ENCODE peak calls at places on chromosome 17, in eight cellular contexts. D is heart left ventricle, M is mucosa of descending colon, V is GM10248, G is RWPE1, C is fibroblast of the aortic adventitia, P is thoracic aorta, S is choroid plexus epithelial cell. H is an unnamed sample.

GRCh38 chr17:64741038-64741641 is 79.0 kb upstream of the SMURF2 start:
- DNase-seq in S (peak), C (peak), P (no peak), G (no peak), M (no peak), D (no peak), V (no peak), H (no peak)

GRCh38 chr17:57732062-57732461 is 13.0 kb downstream of the CCDC182 start:
- DNase-seq in C (no peak), D (no peak), M (no peak), G (no peak), P (no peak), V (no peak), S (no peak), H (no peak)

GRCh38 chr17:80471922-80472321 is 4.5 kb downstream of the NPTX1 start:
- DNase-seq in G (no peak), P (no peak), S (no peak), C (no peak), M (no peak), D (no peak), V (no peak), H (no peak)

GRCh38 chr17:72575542-72576233 is 454.9 kb downstream of the SOX9 start:
- DNase-seq in V (no peak), P (no peak), C (no peak), D (no peak), S (no peak), G (no peak), M (no peak), H (no peak)

GRCh38 chr17:32388613-32389459 is 38.9 kb downstream of the ZNF207 start:
- DNase-seq in C (no peak), V (no peak), P (no peak), G (no peak), M (no peak), D (no peak), S (peak), H (no peak)

GRCh38 chr17:15260376-15261062 is 4.6 kb downstream of the PMP22 start:
- DNase-seq in P (peak), G (peak), V (peak), D (peak), C (peak), M (peak), S (peak), H (peak)

GRCh38 chr17:56815711-56816110 is 18.0 kb downstream of the C17orf67 start:
- DNase-seq in S (peak), P (no peak), G (no peak), M (no peak), V (no peak), D (no peak), C (peak), H (no peak)

GRCh38 chr17:81139965-81140364 is 25.3 kb upstream of the PVALEF start:
- DNase-seq in V (no peak), C (no peak), D (no peak), G (no peak), S (no peak), P (no peak), M (no peak), H (no peak)

GRCh38 chr17:76090517-76091135 is 11.6 kb downstream of the ZACN start:
- DNase-seq in S (no peak), C (no peak), V (no peak), D (no peak), M (peak), G (no peak), P (no peak), H (peak)

GRCh38 chr17:29616300-29617048 is 6.2 kb downstream of the CORO6 start:
- DNase-seq in D (no peak), V (no peak), P (no peak), C (no peak), M (peak), S (no peak), G (no peak), H (no peak)

GRCh38 chr17:79593636-79594035 is 17.2 kb downstream of the RBFOX3 start:
- DNase-seq in S (no peak), D (no peak), P (no peak), G (no peak), M (no peak), V (no peak), C (no peak), H (no peak)

GRCh38 chr17:78368854-78369495 is 9.1 kb upstream of the SOCS3 start:
- DNase-seq in S (no peak), G (no peak), M (no peak), C (no peak), P (no peak), D (no peak), V (no peak), H (no peak)

GRCh38 chr17:74872313-74873035 is at the start of gene FDXR:
- DNase-seq in D (no peak), M (no peak), G (peak), S (no peak), P (no peak), V (no peak), C (no peak), H (no peak)

GRCh38 chr17:73719588-73720071 is 75.4 kb upstream of the SDK2 start:
- DNase-seq in M (peak), S (no peak), C (no peak), D (peak), P (no peak), G (no peak), V (no peak), H (no peak)

GRCh38 chr17:45230787-45231480 is 9.2 kb downstream of the FMNL1 start:
- DNase-seq in G (no peak), M (no peak), S (peak), V (no peak), P (no peak), C (peak), D (peak), H (no peak)

GRCh38 chr17:1087381-1088241 is 90.7 kb downstream of the TIMM22 start:
- DNase-seq in S (no peak), V (no peak), P (peak), M (peak), D (peak), C (peak), G (peak), H (no peak)

GRCh38 chr17:35931794-35932419 is 1.3 kb upstream of the RDM1 start:
- DNase-seq in S (peak), P (no peak), M (no peak), G (no peak), D (no peak), C (peak), V (no peak), H (no peak)

GRCh38 chr17:39822051-39822450 is 42.1 kb downstream of the IKZF3 start:
- DNase-seq in C (no peak), V (no peak), G (no peak), M (no peak), D (no peak), S (no peak), P (no peak), H (no peak)

GRCh38 chr17:44906987-44907681 is 7.9 kb upstream of the EFTUD2 start:
- DNase-seq in D (no peak), P (no peak), C (peak), V (no peak), S (peak), M (no peak), G (no peak), H (no peak)

GRCh38 chr17:76477576-76477975 is 10.2 kb downstream of the AANAT start:
- DNase-seq in P (no peak), D (no peak), V (no peak), C (no peak), S (no peak), G (no peak), M (no peak), H (no peak)

GRCh38 chr17:38728290-38728831 is 1.8 kb upstream of the CISD3 start:
- DNase-seq in G (no peak), M (no peak), C (no peak), V (no peak), D (no peak), P (no peak), S (no peak), H (no peak)

GRCh38 chr17:31266042-31266441 is 31.0 kb downstream of the OMG start:
- DNase-seq in S (peak), P (no peak), C (no peak), V (no peak), M (no peak), G (no peak), D (no peak), H (no peak)

GRCh38 chr17:81510798-81511549 is 1.6 kb downstream of the ACTG1 start:
- DNase-seq in V (no peak), S (peak), D (no peak), C (peak), G (no peak), P (no peak), M (peak), H (no peak)

GRCh38 chr17:82236142-82236971 is 7.5 kb downstream of the SLC16A3 start:
- DNase-seq in P (no peak), D (peak), V (no peak), M (peak), S (peak), G (no peak), C (no peak), H (no peak)

GRCh38 chr17:4393806-4394205 is 27.3 kb upstream of the UBE2G1 start:
- DNase-seq in P (no peak), S (no peak), D (no peak), V (no peak), M (no peak), C (no peak), G (peak), H (peak)

GRCh38 chr17:60390223-60390622 is 1.7 kb downstream of the USP32 start:
- DNase-seq in C (peak), V (no peak), S (peak), M (no peak), D (no peak), G (peak), P (no peak), H (no peak)

GRCh38 chr17:20095366-20096080 is 86.4 kb downstream of the SPECC1 start:
- DNase-seq in S (peak), D (peak), P (peak), M (no peak), G (peak), V (no peak), C (peak), H (no peak)
- TF ChIP-seq CTCF in S (peak), D (peak), P (peak), M (no peak), G (no peak), V (no peak), C (peak), H (no peak)

DNA sequence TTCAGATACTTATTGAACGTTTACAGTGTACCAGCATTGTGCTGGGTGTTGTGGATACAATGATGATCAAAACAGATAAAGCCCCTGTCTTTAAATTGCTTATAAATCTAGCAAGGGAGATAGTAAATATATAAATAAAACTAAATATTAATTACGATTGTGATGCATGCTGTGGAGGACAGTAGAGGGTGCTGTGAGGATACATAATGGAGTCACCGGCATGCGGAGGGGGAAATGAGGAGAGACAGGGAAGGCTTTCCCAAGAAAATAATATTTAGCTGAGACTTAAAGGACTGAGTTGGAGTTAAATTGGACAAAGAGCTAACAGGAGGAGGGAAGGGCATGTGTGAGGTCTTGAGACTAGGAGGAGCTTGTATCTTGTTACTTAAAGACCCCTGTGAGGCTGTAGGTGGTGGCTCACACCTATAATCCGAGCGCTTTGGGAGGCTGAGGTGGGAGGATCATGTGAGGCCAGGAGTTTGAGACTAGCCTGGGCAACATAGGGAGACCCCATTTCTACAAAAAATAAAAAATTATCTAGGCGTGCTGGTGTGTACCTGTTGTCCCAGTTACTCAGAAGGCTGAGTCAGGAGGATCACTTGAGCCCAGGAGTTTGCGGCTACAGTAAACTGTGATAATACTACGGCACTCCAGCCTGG is 2.4 kb downstream of the DHRS7B start:
- DNase-seq in C (peak), V (no peak), P (no peak), G (no peak), S (peak), M (no peak), D (no peak), H (no peak)
- TF ChIP-seq CTCF in C (peak), V (peak), P (peak), G (peak), S (peak), M (no peak), D (peak), H (peak)

GRCh38 chr17:48068491-48068961 is 20.4 kb downstream of the NFE2L1 start:
- DNase-seq in P (no peak), S (peak), V (no peak), D (no peak), G (no peak), M (no peak), C (peak), H (no peak)
- TF ChIP-seq CTCF in P (no peak), S (peak), V (no peak), D (peak), G (no peak), M (no peak), C (peak), H (no peak)

GRCh38 chr17:70074991-70075390 is at the start of gene KCNJ16:
- DNase-seq in C (no peak), D (no peak), V (no peak), M (no peak), S (no peak), G (no peak), P (no peak), H (no peak)

GRCh38 chr17:70072900-70073299 is 2.1 kb upstream of the KCNJ16 start:
- DNase-seq in P (no peak), V (no peak), M (no peak), D (no peak), C (no peak), S (peak), G (no peak), H (no peak)

GRCh38 chr17:70073326-70073725 is 1.7 kb upstream of the KCNJ16 start:
- DNase-seq in S (no peak), M (no peak), G (no peak), P (no peak), V (no peak), D (no peak), C (no peak), H (no peak)

GRCh38 chr17:70074236-70074830 is 692 bp upstream of the KCNJ16 start:
- DNase-seq in M (no peak), S (no peak), G (no peak), V (no peak), C (no peak), D (no peak), P (no peak), H (no peak)

DNA sequence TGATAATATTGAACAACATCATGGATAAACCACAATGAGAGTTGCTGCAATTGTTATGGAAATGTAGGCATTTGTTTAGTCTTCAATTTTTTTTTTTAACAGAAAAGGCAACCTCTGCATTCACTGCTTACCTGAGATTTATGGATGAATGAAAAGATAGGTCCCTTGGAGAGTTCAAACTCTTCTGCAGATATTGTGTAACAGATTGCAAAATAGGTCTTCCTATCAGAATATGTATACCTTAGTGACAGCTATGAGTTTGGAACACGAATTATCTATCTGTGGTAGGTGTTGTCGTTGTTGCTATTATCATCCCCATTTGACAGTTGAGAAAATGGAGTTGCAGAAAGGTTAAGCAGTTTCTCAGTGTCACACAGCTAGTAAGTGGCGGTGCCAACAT is 1.2 kb upstream of the KCNJ16 start:
- DNase-seq in M (no peak), D (no peak), G (no peak), C (no peak), V (no peak), S (no peak), P (no peak), H (no peak)
- TF ChIP-seq CTCF in M (no peak), D (no peak), G (no peak), C (no peak), V (no peak), S (no peak), P (no peak), H (no peak)

GRCh38 chr17:17935321-17936271 is 36.6 kb downstream of the TOM1L2 start:
- DNase-seq in P (no peak), M (no peak), S (peak), G (peak), D (no peak), C (peak), V (no peak), H (no peak)

GRCh38 chr17:17934214-17934613 is 38.0 kb downstream of the TOM1L2 start:
- DNase-seq in M (no peak), C (no peak), D (no peak), V (no peak), G (no peak), S (no peak), P (no peak), H (no peak)

GRCh38 chr17:17931159-17931558 is 41.0 kb downstream of the TOM1L2 start:
- DNase-seq in P (no peak), S (no peak), G (no peak), V (no peak), M (no peak), D (no peak), C (no peak), H (no peak)

GRCh38 chr17:17934796-17935195 is 37.4 kb downstream of the TOM1L2 start:
- DNase-seq in D (no peak), V (no peak), G (no peak), P (no peak), M (no peak), C (no peak), S (no peak), H (no peak)

DNA sequence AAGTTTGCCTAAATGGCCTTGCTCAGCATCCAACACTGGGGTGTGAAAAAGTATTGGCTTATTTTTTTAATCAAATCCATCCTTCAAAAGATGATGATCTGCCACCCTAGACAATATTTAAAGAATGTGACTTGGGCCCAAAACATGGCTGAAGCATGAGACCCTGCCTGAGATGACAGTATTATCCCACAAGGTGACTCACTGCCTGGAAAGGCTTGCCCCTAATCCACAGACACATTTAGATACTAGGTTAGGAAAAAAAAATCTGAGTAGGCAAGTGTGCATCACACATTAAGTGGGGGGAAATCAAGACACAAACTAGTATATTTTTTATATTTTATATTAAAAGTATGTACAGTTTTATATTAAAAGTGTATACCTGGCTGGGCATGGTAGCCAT is 38.4 kb downstream of the TOM1L2 start:
- DNase-seq in C (no peak), S (no peak), V (no peak), D (no peak), G (no peak), M (no peak), P (no peak), H (no peak)
- TF ChIP-seq CTCF in C (no peak), S (no peak), V (no peak), D (no peak), G (no peak), M (no peak), P (no peak), H (no peak)

GRCh38 chr17:33651631-33652030 is 358.5 kb upstream of the ASIC2 start:
- DNase-seq in D (no peak), V (no peak), G (peak), P (no peak), C (no peak), S (no peak), M (no peak), H (no peak)
- TF ChIP-seq CTCF in D (no peak), V (no peak), G (no peak), P (no peak), C (no peak), S (peak), M (no peak), H (no peak)

GRCh38 chr17:2395258-2396170 is 5.3 kb downstream of the MNT start:
- DNase-seq in P (no peak), C (no peak), M (peak), V (no peak), G (no peak), D (peak), S (peak), H (no peak)
- TF ChIP-seq CTCF in P (no peak), C (no peak), M (no peak), V (no peak), G (no peak), D (no peak), S (peak), H (no peak)

DNA sequence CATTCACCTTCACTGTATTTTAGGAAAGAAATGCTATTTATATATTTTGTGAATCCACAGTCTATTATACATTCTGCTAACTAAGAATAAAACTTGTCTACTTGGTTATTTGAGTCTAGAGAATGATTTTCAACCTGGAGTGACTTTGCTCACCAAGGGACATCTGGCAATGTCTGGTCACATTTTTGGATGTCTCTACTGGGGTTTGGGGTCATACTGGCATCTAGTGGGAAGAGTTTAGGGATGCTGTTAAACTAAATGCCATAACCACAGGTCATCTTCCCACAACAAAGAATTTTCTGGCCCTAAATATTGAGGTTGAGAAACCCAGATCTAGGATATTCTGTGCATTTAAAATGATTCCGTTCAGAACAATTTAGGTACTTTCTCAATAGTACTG is 26.0 kb downstream of the KCNJ16 start:
- DNase-seq in G (no peak), P (no peak), M (no peak), C (peak), S (peak), D (no peak), V (no peak), H (no peak)
- TF ChIP-seq CTCF in G (no peak), P (no peak), M (no peak), C (peak), S (peak), D (peak), V (no peak), H (no peak)

H was measured in GM13976.